ENCODE peak calls at places on chromosomes 16 and 17, in five cellular contexts. P is effector CD4-positive, alpha-beta T cell; K is SHP77; D is islet precursor cell; Q is RWPE1. A is an unnamed sample.
A peak's percentile ranks its signal among the peaks of the same experiment; 100 is the strongest.

GRCh38 chr17:11140501-11140900 is 100.5 kb upstream of the SHISA6 start:
- DNase-seq in P (no peak), D (no peak), Q (no peak), K (no peak), A (no peak)

GRCh38 chr17:19757536-19758180 is 9.6 kb upstream of the ALDH3A1 start:
- DNase-seq in P (no peak), K (no peak), D (no peak), Q (no peak), A (no peak)

GRCh38 chr16:64878964-64879363 is 242.9 kb downstream of the CDH11 start:
- DNase-seq in K (no peak), D (no peak), P (no peak), Q (no peak), A (no peak)

GRCh38 chr17:82835122-82835521 is 4.7 kb downstream of the ZNF750 start:
- DNase-seq in D (no peak), P (no peak), Q (no peak), K (no peak), A (no peak)

GRCh38 chr16:67279296-67280089 is at the start of gene PLEKHG4:
- DNase-seq in P (peak; percentile 69), Q (peak; percentile 89), K (peak; percentile 65), D (peak; percentile 83), A (peak; percentile 61)

GRCh38 chr17:7018331-7018964 is 4.4 kb upstream of the BCL6B start:
- DNase-seq in Q (no peak), K (peak; percentile 67), P (no peak), D (no peak), A (no peak)

GRCh38 chr17:19727466-19728113 is 11.2 kb upstream of the SLC47A2 start:
- DNase-seq in K (peak; percentile 94), D (no peak), Q (no peak), P (no peak), A (no peak)

GRCh38 chr16:4800290-4801041 is 2.0 kb downstream of the ROGDI start:
- DNase-seq in Q (peak; percentile 40), K (peak; percentile 57), D (peak; percentile 67), P (no peak), A (peak; percentile 38)

GRCh38 chr17:61757168-61757567 is 106.2 kb downstream of the BRIP1 start:
- DNase-seq in D (no peak), K (no peak), P (no peak), Q (no peak), A (no peak)

GRCh38 chr16:70747703-70748631 is 53.0 kb downstream of the VAC14 start:
- DNase-seq in Q (peak; percentile 42), K (peak; percentile 79), P (no peak), D (peak; percentile 92), A (no peak)

A was measured in stimulated activated naive B cell treated with anti-CD40 and anti-IgM and Interleukin-4, amounts not matched to agents 10 μg/mL and 1 μg/mL and 100 μg/mL, for 72 hours.